ENCODE peak calls at places on chromosomes 5 and 9, in eight cellular contexts. N, Z, Y, S, D, Q, X and V are unnamed samples.

GRCh38 chr5:1007681-1008450 is 736 bp upstream of the NKD2 start:
- DNase-seq in N (no peak), Z (no peak), Y (no peak), S (no peak), D (no peak), Q (no peak), X (peak; percentile 56), V (peak; percentile 58)

GRCh38 chr9:90000925-90001324 is 396.1 kb downstream of the GADD45G start:
- DNase-seq in N (no peak), Z (no peak), Y (no peak), S (no peak), D (no peak), Q (no peak), X (no peak), V (no peak)

GRCh38 chr9:107214915-107215314 is 68.2 kb upstream of the RAD23B start:
- DNase-seq in N (no peak), Z (no peak), Y (no peak), S (peak; percentile 5), D (no peak), Q (no peak), X (no peak), V (peak; percentile 50)

GRCh38 chr5:150289551-150290390 is at the start of gene CAMK2A:
- DNase-seq in N (peak; percentile 42), Z (no peak), Y (peak; percentile 85), S (no peak), D (no peak), Q (peak; percentile 27), X (no peak), V (no peak)

GRCh38 chr9:20728493-20729220 is 44.6 kb downstream of the FOCAD start:
- DNase-seq in N (no peak), Z (no peak), Y (peak; percentile 37), S (no peak), D (no peak), Q (no peak), X (no peak), V (no peak)

GRCh38 chr5:68424799-68425537 is 209.4 kb downstream of the PIK3R1 start:
- DNase-seq in N (no peak), Z (no peak), Y (peak; percentile 9), S (no peak), D (no peak), Q (no peak), X (no peak), V (no peak)

GRCh38 chr9:122329592-122329991 is 41.2 kb upstream of the PTGS1 start:
- DNase-seq in N (no peak), Z (no peak), Y (peak; percentile 71), S (no peak), D (no peak), Q (no peak), X (no peak), V (no peak)

GRCh38 chr9:95505676-95506437 is 10.9 kb downstream of the PTCH1 start:
- DNase-seq in N (peak; percentile 70), Z (peak; percentile 70), Y (peak; percentile 62), S (peak; percentile 73), D (no peak), Q (peak; percentile 72), X (peak; percentile 78), V (peak; percentile 81)

GRCh38 chr5:88515881-88516819 is 247.5 kb upstream of the TMEM161B start:
- DNase-seq in N (no peak), Z (no peak), Y (no peak), S (no peak), D (no peak), Q (no peak), X (no peak), V (no peak)

GRCh38 chr5:157266286-157267007 is 524 bp downstream of the CYFIP2 start:
- DNase-seq in N (peak; percentile 74), Z (no peak), Y (no peak), S (peak; percentile 81), D (no peak), Q (no peak), X (no peak), V (no peak)

GRCh38 chr9:121107881-121108280 is 33.1 kb downstream of the CNTRL start:
- DNase-seq in N (no peak), Z (no peak), Y (no peak), S (no peak), D (no peak), Q (no peak), X (no peak), V (no peak)

GRCh38 chr9:93900971-93901861 is 53.9 kb downstream of the BARX1 start:
- DNase-seq in N (no peak), Z (no peak), Y (no peak), S (no peak), D (no peak), Q (no peak), X (peak; percentile 34), V (no peak)

GRCh38 chr9:96503918-96504317 is 53.9 kb downstream of the HABP4 start:
- DNase-seq in N (no peak), Z (no peak), Y (no peak), S (no peak), D (no peak), Q (no peak), X (no peak), V (no peak)

GRCh38 chr5:161064297-161064696 is 212.3 kb upstream of the ATP10B start:
- DNase-seq in N (no peak), Z (no peak), Y (no peak), S (no peak), D (no peak), Q (no peak), X (no peak), V (no peak)

GRCh38 chr9:121566401-121567141 is 66.9 kb upstream of the GGTA1 start:
- DNase-seq in N (no peak), Z (no peak), Y (no peak), S (no peak), D (no peak), Q (no peak), X (no peak), V (no peak)

GRCh38 chr5:97635553-97635952 is 452.5 kb upstream of the RIOK2 start:
- DNase-seq in N (no peak), Z (no peak), Y (no peak), S (no peak), D (no peak), Q (no peak), X (no peak), V (no peak)

GRCh38 chr9:33476503-33476902 is 2.8 kb upstream of the NOL6 start:
- DNase-seq in N (no peak), Z (no peak), Y (no peak), S (no peak), D (no peak), Q (no peak), X (no peak), V (no peak)

GRCh38 chr5:106862450-106863193 is 808.1 kb downstream of the EFNA5 start:
- DNase-seq in N (no peak), Z (no peak), Y (peak; percentile 32), S (no peak), D (no peak), Q (no peak), X (no peak), V (no peak)

GRCh38 chr5:179459771-179460170 is 90.6 kb upstream of the RUFY1 start:
- DNase-seq in N (no peak), Z (no peak), Y (no peak), S (no peak), D (no peak), Q (no peak), X (no peak), V (no peak)

GRCh38 chr5:120873083-120873482 is 409.0 kb downstream of the PRR16 start:
- DNase-seq in N (no peak), Z (no peak), Y (no peak), S (no peak), D (no peak), Q (no peak), X (no peak), V (no peak)

GRCh38 chr9:3760031-3760430 is 234.2 kb upstream of the RFX3 start:
- DNase-seq in N (no peak), Z (no peak), Y (no peak), S (no peak), D (no peak), Q (no peak), X (no peak), V (no peak)

GRCh38 chr5:104952876-104953275 is 1390.3 kb upstream of the NUDT12 start:
- DNase-seq in N (no peak), Z (no peak), Y (no peak), S (no peak), D (no peak), Q (no peak), X (no peak), V (no peak)

GRCh38 chr5:75710630-75711029 is 6.6 kb downstream of the POC5 start:
- DNase-seq in N (no peak), Z (no peak), Y (no peak), S (no peak), D (no peak), Q (no peak), X (no peak), V (no peak)

GRCh38 chr5:134149571-134150303 is 27.0 kb downstream of the SKP1 start:
- DNase-seq in N (no peak), Z (peak; percentile 94), Y (no peak), S (no peak), D (no peak), Q (no peak), X (no peak), V (peak; percentile 34)

GRCh38 chr9:120477534-120478001 is 102.4 kb downstream of the CDK5RAP2 start:
- DNase-seq in N (peak; percentile 63), Z (peak; percentile 11), Y (peak; percentile 59), S (peak; percentile 72), D (peak; percentile 4), Q (peak; percentile 31), X (peak; percentile 75), V (no peak)

GRCh38 chr5:141476132-141476909 is 555 bp downstream of the PCDHGC3 start:
- DNase-seq in N (no peak), Z (no peak), Y (peak; percentile 2), S (peak; percentile 59), D (peak; percentile 8), Q (peak; percentile 37), X (peak; percentile 78), V (peak; percentile 76)

GRCh38 chr5:98489021-98489420 is 284.4 kb upstream of the RGMB start:
- DNase-seq in N (no peak), Z (no peak), Y (no peak), S (no peak), D (no peak), Q (no peak), X (no peak), V (no peak)

GRCh38 chr5:139296862-139297326 is 3.4 kb downstream of the MATR3 start:
- DNase-seq in N (no peak), Z (no peak), Y (no peak), S (no peak), D (no peak), Q (no peak), X (no peak), V (no peak)

GRCh38 chr5:53110156-53110555 is 599 bp upstream of the MOCS2 start:
- DNase-seq in N (no peak), Z (no peak), Y (no peak), S (no peak), D (no peak), Q (no peak), X (no peak), V (no peak)

GRCh38 chr5:7690557-7690956 is 160.4 kb downstream of the CFAP90 start:
- DNase-seq in N (no peak), Z (no peak), Y (no peak), S (no peak), D (no peak), Q (no peak), X (no peak), V (no peak)